ENCODE peak calls at places on chromosomes 6 and 20, in four cellular contexts. V, D, O and Q are unnamed samples.

GRCh38 chr20:17759449-17759848 is 59.7 kb downstream of the BANF2 start:
- DNase-seq in V (no peak), D (no peak), O (no peak), Q (no peak)

GRCh38 chr6:170101281-170102035 is 189.4 kb downstream of the DLL1 start:
- DNase-seq in V (no peak), D (no peak), O (no peak), Q (no peak)

GRCh38 chr20:9374068-9374467 is 140.3 kb upstream of the LAMP5 start:
- DNase-seq in V (no peak), O (no peak), D (no peak), Q (no peak)

GRCh38 chr20:43563429-43563828 is 4.6 kb downstream of the SGK2 start:
- DNase-seq in D (no peak), V (no peak), O (no peak), Q (no peak)

GRCh38 chr20:15346657-15347280 is 1009.4 kb upstream of the FLRT3 start:
- DNase-seq in V (no peak), D (no peak), O (no peak), Q (no peak)

GRCh38 chr6:2713473-2714358 is 37.0 kb downstream of the MYLK4 start:
- DNase-seq in V (peak), O (no peak), D (no peak), Q (peak)

GRCh38 chr6:61809004-61809595 is 476.9 kb downstream of the KHDRBS2 start:
- DNase-seq in O (no peak), D (no peak), V (peak), Q (no peak)

GRCh38 chr6:125095501-125096301 is 57.9 kb upstream of the TPD52L1 start:
- DNase-seq in D (no peak), O (no peak), V (no peak), Q (no peak)

GRCh38 chr6:120211955-120212792 is 862.6 kb upstream of the MAN1A1 start:
- DNase-seq in V (peak), D (no peak), O (no peak), Q (no peak)

GRCh38 chr6:109087661-109088264 is 6.9 kb downstream of the SESN1 start:
- DNase-seq in D (no peak), V (no peak), O (no peak), Q (no peak)

GRCh38 chr20:38498909-38499308 is 26.3 kb downstream of the RALGAPB start:
- DNase-seq in O (no peak), V (no peak), D (no peak), Q (no peak)

GRCh38 chr6:127494240-127494767 is 24.8 kb downstream of the MTCL3 start:
- DNase-seq in O (no peak), D (no peak), V (no peak), Q (no peak)

GRCh38 chr6:44254957-44255808 is 2.1 kb downstream of the SLC35B2 start:
- DNase-seq in D (no peak), O (no peak), V (peak), Q (no peak)

GRCh38 chr6:139277161-139277560 is 14.6 kb downstream of the TXLNB start:
- DNase-seq in O (no peak), V (no peak), D (no peak), Q (no peak)

GRCh38 chr6:22108199-22108598 is 188.6 kb downstream of the PRL start:
- DNase-seq in O (no peak), D (no peak), V (no peak), Q (no peak)

GRCh38 chr20:1210501-1210900 is 7.2 kb downstream of the C20orf202 start:
- DNase-seq in V (no peak), D (no peak), O (no peak), Q (no peak)

GRCh38 chr6:157380458-157380778 is 572 bp upstream of the ZDHHC14 start:
- DNase-seq in O (no peak), D (no peak), V (peak), Q (peak)

GRCh38 chr6:79648315-79648714 is 17.2 kb downstream of the SH3BGRL2 start:
- DNase-seq in O (no peak), D (no peak), V (no peak), Q (no peak)

GRCh38 chr20:21191839-21192238 is 66.0 kb downstream of the KIZ start:
- DNase-seq in V (peak), O (no peak), D (no peak), Q (no peak)

GRCh38 chr6:169211881-169212280 is 41.8 kb downstream of the THBS2 start:
- DNase-seq in O (no peak), V (no peak), D (no peak), Q (no peak)

GRCh38 chr20:41453006-41453950 is 86.7 kb upstream of the EMILIN3 start:
- DNase-seq in V (no peak), O (no peak), D (no peak), Q (no peak)

GRCh38 chr6:18062733-18063132 is 59.7 kb downstream of the NHLRC1 start:
- DNase-seq in O (no peak), V (no peak), D (no peak), Q (no peak)

GRCh38 chr20:10469599-10469998 is 34.5 kb downstream of the SLX4IP start:
- DNase-seq in V (peak), D (peak), O (no peak), Q (peak)

GRCh38 chr6:5676701-5677100 is 330.0 kb downstream of the NRN1 start:
- DNase-seq in V (no peak), O (no peak), D (no peak), Q (no peak)

GRCh38 chr6:100144991-100145390 is 151.0 kb upstream of the MCHR2 start:
- DNase-seq in V (no peak), D (no peak), O (no peak), Q (no peak)

GRCh38 chr6:125188037-125188436 is 34.5 kb downstream of the TPD52L1 start:
- DNase-seq in V (no peak), O (no peak), D (no peak), Q (no peak)

GRCh38 chr6:30002871-30003270 is 58.2 kb upstream of the POLR1H start:
- DNase-seq in O (no peak), D (peak), V (no peak), Q (peak)

GRCh38 chr6:31582230-31582601 is at the start of gene LTB:
- DNase-seq in V (no peak), O (peak), D (no peak), Q (no peak)

GRCh38 chr6:136587527-136587926 is 37.3 kb upstream of the MAP7 start:
- DNase-seq in O (no peak), D (no peak), V (peak), Q (no peak)

GRCh38 chr20:11246251-11246775 is 572.5 kb upstream of the JAG1 start:
- DNase-seq in V (no peak), D (no peak), O (no peak), Q (no peak)

GRCh38 chr20:3739054-3739925 is 6.8 kb downstream of the HSPA12B start:
- DNase-seq in D (no peak), V (no peak), O (no peak), Q (no peak)

GRCh38 chr20:37941332-37941731 is 38.4 kb downstream of the VSTM2L start:
- DNase-seq in O (no peak), D (no peak), V (peak), Q (no peak)

GRCh38 chr20:24590193-24590982 is 121.0 kb downstream of the SYNDIG1 start:
- DNase-seq in O (no peak), V (no peak), D (no peak), Q (no peak)

GRCh38 chr20:63957004-63957689 is 931 bp upstream of the UCKL1 start:
- DNase-seq in O (peak), V (peak), D (peak), Q (peak)

GRCh38 chr6:168725821-168726220 is 284.8 kb downstream of the SMOC2 start:
- DNase-seq in D (no peak), O (no peak), V (no peak), Q (no peak)

GRCh38 chr6:15399651-15400470 is 154.0 kb downstream of the JARID2 start:
- DNase-seq in O (no peak), D (peak), V (peak), Q (no peak)